ENCODE peak calls at places on chromosomes 11 and 22, in ten cellular contexts. S is naive thymus-derived CD8-positive, alpha-beta T cell; X is NCI-H1092; Y is amniotic stem cell; I is NCI-H748 treated with DMSO at 0.1 percent for 48 hours; U is HTR-8/SVneo; F is stimulated activated CD4-positive, alpha-beta T cell treated with anti-CD3 and anti-CD28 coated beads, Interleukin-1b, Interleukin-23, amount 100 ng/mL, for 24 hours; Q is IMR-90; L is activated CD4-positive, alpha-beta T cell treated with anti-CD3 and anti-CD28 coated beads, Interleukin-2, amount 50 U/mL, for 24 hours; O is NCI-H446. K is an unnamed sample.
A peak's percentile ranks its signal among the peaks of the same experiment; 100 is the strongest.

GRCh38 chr22:21025763-21026755 is 6.3 kb downstream of the SLC7A4 start:
- DNase-seq in S (no peak), X (no peak), Y (no peak), I (no peak), U (no peak), F (no peak), Q (no peak), L (no peak), O (no peak), K (no peak)

GRCh38 chr11:57430946-57431345 is 4.0 kb upstream of the SLC43A3 start:
- DNase-seq in S (no peak), X (no peak), Y (no peak), I (no peak), U (no peak), F (no peak), Q (no peak), L (no peak), O (no peak), K (no peak)

GRCh38 chr11:60914620-60915249 is 777 bp downstream of the TMEM109 start:
- DNase-seq in S (peak; percentile 44), X (no peak), Y (no peak), I (no peak), U (no peak), F (no peak), Q (peak; percentile 34), L (no peak), O (no peak), K (peak; percentile 41)

GRCh38 chr22:17172172-17172833 is 13.2 kb upstream of the HDHD5 start:
- DNase-seq in S (no peak), X (no peak), Y (no peak), I (no peak), U (no peak), F (no peak), Q (no peak), L (no peak), O (no peak), K (no peak)

GRCh38 chr11:72483412-72484186 is 49.3 kb upstream of the CLPB start:
- DNase-seq in S (no peak), X (no peak), Y (no peak), I (no peak), U (peak; percentile 62), F (no peak), Q (peak; percentile 50), L (no peak), O (no peak), K (peak; percentile 44)

GRCh38 chr11:13019313-13019712 is 10.2 kb downstream of the RASSF10 start:
- DNase-seq in S (no peak), X (no peak), Y (no peak), I (no peak), U (no peak), F (no peak), Q (no peak), L (no peak), O (no peak), K (no peak)

GRCh38 chr11:133081020-133081419 is 451.3 kb downstream of the OPCML start:
- DNase-seq in S (no peak), X (no peak), Y (no peak), I (no peak), U (no peak), F (no peak), Q (no peak), L (no peak), O (no peak), K (no peak)

GRCh38 chr22:37454857-37455686 is 27.8 kb upstream of the ELFN2 start:
- DNase-seq in S (no peak), X (peak; percentile 58), Y (peak; percentile 20), I (no peak), U (peak; percentile 58), F (no peak), Q (peak; percentile 89), L (no peak), O (no peak), K (peak; percentile 79)

GRCh38 chr11:32312206-32312817 is 123.0 kb downstream of the WT1 start:
- DNase-seq in S (no peak), X (no peak), Y (no peak), I (no peak), U (no peak), F (no peak), Q (peak; percentile 37), L (no peak), O (no peak), K (no peak)

GRCh38 chr11:88292156-88292844 is 45.2 kb downstream of the CTSC start:
- DNase-seq in S (no peak), X (peak; percentile 34), Y (no peak), I (no peak), U (peak; percentile 17), F (no peak), Q (peak; percentile 22), L (no peak), O (peak; percentile 61), K (peak; percentile 51)

GRCh38 chr22:18076060-18076497 is 1.7 kb upstream of the PEX26 start:
- DNase-seq in S (peak; percentile 32), X (peak; percentile 83), Y (peak; percentile 82), I (peak; percentile 78), U (peak; percentile 64), F (no peak), Q (peak; percentile 91), L (peak; percentile 56), O (peak; percentile 90), K (peak; percentile 89)

GRCh38 chr22:22110548-22111266 is 128.1 kb upstream of the TOP3B start:
- DNase-seq in S (no peak), X (peak; percentile 10), Y (no peak), I (no peak), U (peak; percentile 71), F (peak; percentile 5), Q (peak; percentile 78), L (no peak), O (no peak), K (peak; percentile 71)

GRCh38 chr11:30533445-30533947 is 52.7 kb downstream of the MPPED2 start:
- DNase-seq in S (no peak), X (no peak), Y (no peak), I (no peak), U (no peak), F (no peak), Q (no peak), L (no peak), O (no peak), K (no peak)

GRCh38 chr22:33354928-33355327 is 296.7 kb upstream of the SYN3 start:
- DNase-seq in S (no peak), X (no peak), Y (no peak), I (no peak), U (no peak), F (no peak), Q (peak; percentile 35), L (no peak), O (no peak), K (peak; percentile 63)

GRCh38 chr11:96430668-96431067 is 40.9 kb downstream of the JRKL start:
- DNase-seq in S (no peak), X (no peak), Y (no peak), I (no peak), U (no peak), F (no peak), Q (no peak), L (no peak), O (no peak), K (no peak)

GRCh38 chr11:64372802-64373597 is 14.0 kb downstream of the RPS6KA4 start:
- DNase-seq in S (no peak), X (peak; percentile 100), Y (no peak), I (peak; percentile 94), U (no peak), F (no peak), Q (no peak), L (no peak), O (peak; percentile 99), K (peak; percentile 36)

GRCh38 chr22:29314074-29314473 is 1.4 kb downstream of the RASL10A start:
- DNase-seq in S (no peak), X (no peak), Y (no peak), I (no peak), U (no peak), F (no peak), Q (no peak), L (no peak), O (no peak), K (no peak)

GRCh38 chr22:43004362-43005035 is 10.4 kb downstream of the PACSIN2 start:
- DNase-seq in S (no peak), X (no peak), Y (no peak), I (no peak), U (no peak), F (no peak), Q (no peak), L (no peak), O (no peak), K (peak; percentile 77)

GRCh38 chr11:87259731-87260130 is 222.0 kb downstream of the TMEM135 start:
- DNase-seq in S (no peak), X (no peak), Y (no peak), I (no peak), U (no peak), F (no peak), Q (no peak), L (no peak), O (no peak), K (no peak)

GRCh38 chr11:9479899-9480298 is 19.1 kb downstream of the ZNF143 start:
- DNase-seq in S (no peak), X (no peak), Y (no peak), I (no peak), U (no peak), F (no peak), Q (no peak), L (no peak), O (no peak), K (no peak)

GRCh38 chr22:38957046-38957770 is at the start of gene APOBEC3A:
- DNase-seq in S (no peak), X (no peak), Y (no peak), I (no peak), U (no peak), F (no peak), Q (no peak), L (no peak), O (no peak), K (no peak)

GRCh38 chr22:39501644-39502108 is 414 bp upstream of the MIEF1 start:
- DNase-seq in S (no peak), X (no peak), Y (no peak), I (no peak), U (no peak), F (no peak), Q (no peak), L (no peak), O (no peak), K (no peak)

GRCh38 chr22:27669798-27670599 is 131.6 kb downstream of the MN1 start:
- DNase-seq in S (no peak), X (no peak), Y (no peak), I (no peak), U (no peak), F (no peak), Q (no peak), L (no peak), O (no peak), K (no peak)

GRCh38 chr22:37643225-37643847 is 3.9 kb downstream of the SH3BP1 start:
- DNase-seq in S (peak; percentile 82), X (peak; percentile 26), Y (peak; percentile 15), I (peak; percentile 6), U (peak; percentile 67), F (peak; percentile 80), Q (peak; percentile 57), L (peak; percentile 82), O (peak; percentile 47), K (peak; percentile 75)

GRCh38 chr11:120756931-120757330 is 245.4 kb downstream of the GRIK4 start:
- DNase-seq in S (no peak), X (no peak), Y (no peak), I (no peak), U (no peak), F (no peak), Q (no peak), L (no peak), O (no peak), K (no peak)

GRCh38 chr22:20996598-20997535 is 5.1 kb downstream of the THAP7 start:
- DNase-seq in S (no peak), X (no peak), Y (no peak), I (no peak), U (no peak), F (no peak), Q (no peak), L (no peak), O (no peak), K (no peak)

GRCh38 chr11:55357560-55358184 is 10.1 kb upstream of the OR4A15 start:
- DNase-seq in S (no peak), X (no peak), Y (no peak), I (no peak), U (no peak), F (no peak), Q (no peak), L (no peak), O (no peak), K (no peak)

GRCh38 chr11:115430345-115430744 is 73.9 kb downstream of the CADM1 start:
- DNase-seq in S (no peak), X (no peak), Y (no peak), I (no peak), U (no peak), F (no peak), Q (no peak), L (no peak), O (no peak), K (no peak)